ENCODE peak calls at places on chromosome 12, in nine cellular contexts. Q is cardiac muscle cell, H is ovary, M is adrenal gland, W is astrocyte of the cerebellum, F is MM.1S, G is transverse colon, Z is endothelial cell, V is uterus. I is an unnamed sample.

GRCh38 chr12:74620932-74621331 is 83.3 kb downstream of the ATXN7L3B start:
- DNase-seq in F (no peak), Q (no peak), Z (no peak), V (no peak), M (no peak), W (no peak), H (no peak), G (no peak), I (no peak)

GRCh38 chr12:53735-54095 is 12.9 kb upstream of the IQSEC3 start:
- DNase-seq in V (no peak), W (no peak), M (no peak), F (no peak), G (no peak), Z (no peak), Q (no peak), H (no peak), I (no peak)

GRCh38 chr12:79886917-79887519 is 47.9 kb downstream of the PPP1R12A start:
- DNase-seq in H (no peak), Z (no peak), F (peak), M (no peak), G (no peak), V (no peak), Q (no peak), W (peak), I (no peak)

GRCh38 chr12:46711756-46712155 is 114.0 kb downstream of the SLC38A4 start:
- DNase-seq in Q (no peak), V (no peak), Z (no peak), G (no peak), W (peak), F (no peak), H (no peak), M (no peak), I (peak)

GRCh38 chr12:23217158-23217557 is 592.2 kb downstream of the ETNK1 start:
- DNase-seq in F (no peak), H (no peak), W (no peak), V (no peak), M (no peak), Q (no peak), Z (no peak), G (no peak), I (no peak)

GRCh38 chr12:53459097-53459496 is 7.2 kb downstream of the PCBP2 start:
- DNase-seq in V (no peak), Z (no peak), Q (no peak), W (no peak), H (no peak), M (no peak), F (no peak), G (no peak), I (no peak)

GRCh38 chr12:28498850-28499249 is 308.6 kb downstream of the CCDC91 start:
- DNase-seq in Z (no peak), M (no peak), G (no peak), H (no peak), F (no peak), W (no peak), V (no peak), Q (no peak), I (no peak)

GRCh38 chr12:40312982-40313576 is 88.3 kb downstream of the LRRK2 start:
- DNase-seq in V (no peak), H (no peak), G (no peak), Z (no peak), F (peak), M (no peak), Q (peak), W (peak), I (peak)

GRCh38 chr12:117421987-117422386 is 60.6 kb upstream of the NOS1 start:
- DNase-seq in W (no peak), G (no peak), Z (no peak), Q (no peak), M (no peak), H (no peak), F (no peak), V (no peak), I (no peak)

DNA sequence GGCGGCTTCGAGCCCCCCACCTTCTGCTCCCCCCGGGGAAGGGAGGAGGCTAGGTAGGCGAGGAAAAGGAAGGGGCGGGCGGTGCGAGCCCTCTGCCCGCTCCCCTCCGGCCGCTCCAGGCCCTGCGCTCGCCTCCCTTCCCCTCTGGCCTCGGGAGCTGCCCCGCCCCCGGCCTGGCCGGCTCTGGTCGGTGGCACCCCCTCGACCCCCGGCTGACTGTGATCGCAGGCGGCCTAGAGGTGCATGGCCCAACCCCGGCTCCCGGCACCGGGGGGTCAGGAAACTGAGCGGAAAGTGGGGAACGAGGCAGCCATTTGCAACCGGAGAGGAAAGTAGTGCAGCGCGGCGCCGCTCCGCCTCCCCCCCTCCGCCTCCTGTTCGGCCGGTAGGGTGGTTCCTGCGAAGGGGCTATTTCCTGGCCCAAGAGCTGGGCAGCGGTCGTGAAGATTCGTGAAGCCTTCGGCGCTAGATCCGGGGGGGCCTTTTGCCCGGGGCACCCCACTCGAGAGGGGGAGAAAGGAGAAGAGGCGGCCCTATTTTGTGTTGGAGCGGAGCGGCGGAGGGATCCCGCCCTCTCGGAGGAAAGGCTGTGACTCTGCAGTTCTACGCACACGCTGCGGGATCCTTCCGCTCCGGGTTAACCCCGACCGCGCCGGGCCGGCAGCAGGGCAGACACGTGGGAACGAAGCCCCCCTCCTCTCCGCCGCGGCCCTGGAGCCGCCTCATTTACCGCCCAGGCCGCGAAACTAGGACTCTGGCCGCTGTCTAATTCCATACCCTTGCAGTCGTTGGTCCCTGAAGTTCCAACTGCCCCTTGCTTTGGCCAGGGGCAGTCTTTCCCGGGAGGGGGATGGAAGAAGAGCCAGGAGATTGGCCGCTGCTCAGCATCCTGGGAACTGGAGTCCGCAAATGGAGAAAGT is at the start of gene KMT2D:
- DNase-seq in W (peak), F (peak), G (peak), M (peak), Z (peak), V (peak), H (peak), Q (peak), I (peak)
- TF ChIP-seq CTCF in W (peak), F (peak), G (peak), M (no peak), Z (no peak), V (peak), H (peak), Q (peak), I (peak)

DNA sequence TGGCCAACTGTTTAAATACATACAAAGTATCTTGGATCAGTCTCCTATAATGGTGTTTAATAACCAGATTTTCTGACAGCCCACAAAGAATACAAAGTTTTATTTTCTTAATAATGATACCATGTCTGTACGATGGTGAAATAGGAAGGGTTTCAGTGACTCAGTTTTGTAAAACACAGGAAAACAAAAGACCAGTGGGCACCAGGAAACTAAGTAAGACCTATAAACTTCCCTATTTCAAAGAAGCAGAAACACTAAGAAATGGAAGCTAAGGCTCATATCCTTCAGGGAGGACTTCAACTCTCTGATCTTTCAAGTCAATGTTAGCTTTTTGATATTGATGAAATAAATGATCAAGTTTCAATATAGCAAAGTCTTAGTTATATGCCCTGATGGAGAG is 196.0 kb downstream of the DUSP6 start:
- DNase-seq in V (no peak), H (no peak), Q (no peak), Z (no peak), F (no peak), G (no peak), M (no peak), W (no peak), I (no peak)
- TF ChIP-seq CTCF in V (no peak), H (no peak), Q (no peak), Z (no peak), F (no peak), G (no peak), M (no peak), W (no peak), I (no peak)

GRCh38 chr12:125533434-125534029 is 468.3 kb downstream of the AACS start:
- DNase-seq in H (no peak), W (peak), Q (peak), Z (peak), V (no peak), M (no peak), F (no peak), G (peak), I (no peak)
- TF ChIP-seq CTCF in H (no peak), W (peak), Q (peak), Z (peak), V (peak), M (peak), F (peak), G (peak), I (peak)

GRCh38 chr12:124456652-124457152 is 110.7 kb downstream of the NCOR2 start:
- DNase-seq in G (peak), V (no peak), W (no peak), H (no peak), M (no peak), F (peak), Q (no peak), Z (peak), I (no peak)
- TF ChIP-seq CTCF in G (no peak), V (no peak), W (no peak), H (no peak), M (no peak), F (no peak), Q (no peak), Z (no peak), I (no peak)

GRCh38 chr12:118850244-118850825 is 131.0 kb upstream of the SRRM4 start:
- DNase-seq in F (no peak), G (peak), W (no peak), M (no peak), H (no peak), Q (no peak), V (no peak), Z (peak), I (no peak)
- TF ChIP-seq CTCF in F (peak), G (peak), W (peak), M (peak), H (no peak), Q (peak), V (no peak), Z (peak), I (peak)

DNA sequence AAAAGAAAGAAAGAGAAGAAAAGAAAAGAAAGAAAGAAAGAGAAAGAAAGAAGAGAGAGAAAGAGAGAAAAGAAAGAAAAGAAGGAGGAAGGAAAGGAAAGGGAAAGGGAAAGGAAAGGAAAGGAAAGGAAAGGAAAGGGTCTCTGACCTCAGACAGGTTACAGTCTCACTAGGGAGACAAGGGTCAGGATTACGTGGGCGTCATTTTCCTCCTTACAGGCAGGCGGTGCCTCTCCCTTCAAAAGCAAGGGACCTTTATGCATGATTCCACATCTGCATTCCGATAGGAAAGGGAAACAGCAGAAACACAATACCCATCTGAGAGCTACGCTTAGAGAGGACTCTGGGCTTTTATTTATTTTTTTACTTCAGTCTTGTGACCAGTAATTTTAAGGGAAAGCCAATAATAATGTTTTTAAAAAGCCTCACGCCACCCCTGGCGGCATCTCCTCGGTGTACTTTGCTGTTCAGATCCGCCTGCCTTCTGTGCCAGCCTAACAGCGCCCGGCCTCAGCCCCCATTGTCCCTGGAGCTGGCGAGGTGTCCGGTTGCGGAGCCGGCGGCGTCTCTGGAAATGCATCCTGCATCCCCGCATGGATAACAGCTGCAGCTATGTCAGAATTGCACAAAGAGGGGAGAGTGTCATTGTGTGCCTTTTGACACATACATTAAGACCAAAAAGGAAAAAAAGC is 882 bp upstream of the HIP1R start:
- DNase-seq in Z (peak), H (no peak), G (peak), F (no peak), Q (peak), W (no peak), M (peak), V (no peak), I (no peak)
- TF ChIP-seq CTCF in Z (no peak), H (peak), G (peak), F (peak), Q (no peak), W (peak), M (no peak), V (peak), I (no peak)

DNA sequence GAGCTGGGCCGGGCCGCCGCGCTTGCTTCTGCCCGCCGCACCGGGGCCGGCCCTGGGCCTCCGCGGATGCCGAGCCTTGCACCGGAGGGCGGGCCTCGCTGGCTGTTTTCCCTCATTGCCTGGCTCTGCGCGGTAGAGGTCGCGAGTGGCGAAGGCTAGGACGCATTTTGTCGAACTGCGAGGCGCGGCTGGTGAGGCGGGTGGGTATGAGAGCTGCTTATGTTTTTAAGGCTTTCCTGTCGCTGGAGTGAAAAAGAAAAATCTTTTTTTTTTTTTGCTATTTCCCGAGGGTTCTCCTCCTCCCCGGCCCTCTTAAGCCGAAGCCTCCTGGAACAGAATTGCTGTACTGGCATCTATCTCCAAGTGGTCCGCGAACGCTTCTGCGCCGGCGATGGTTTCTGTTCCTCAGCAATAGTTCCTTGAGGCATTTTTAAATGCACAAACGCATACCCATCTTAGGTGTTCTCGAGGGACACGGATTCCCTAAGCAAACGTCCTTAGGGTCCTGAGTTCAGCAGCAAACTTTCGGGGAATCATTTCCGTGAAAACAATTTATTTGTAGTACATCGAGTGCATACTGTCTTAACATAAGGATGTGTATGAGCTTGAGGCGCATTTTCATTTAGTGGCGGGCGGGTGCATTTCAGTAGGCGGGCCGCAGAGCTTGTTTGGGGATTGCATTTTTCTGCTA is 631 bp downstream of the RESF1 start:
- DNase-seq in W (peak), M (peak), F (peak), H (peak), Q (peak), G (peak), Z (peak), V (peak), I (peak)
- TF ChIP-seq CTCF in W (peak), M (no peak), F (no peak), H (no peak), Q (peak), G (no peak), Z (no peak), V (no peak), I (peak)

GRCh38 chr12:51245476-51246253 is 7.0 kb downstream of the DAZAP2 start:
- DNase-seq in Z (no peak), W (no peak), Q (no peak), V (no peak), H (no peak), G (no peak), F (no peak), M (no peak), I (no peak)

GRCh38 chr12:51247523-51248206 is 9.0 kb downstream of the DAZAP2 start:
- DNase-seq in Z (peak), W (no peak), F (no peak), V (no peak), Q (no peak), M (no peak), G (no peak), H (no peak), I (no peak)

GRCh38 chr12:51244269-51244668 is 5.6 kb downstream of the DAZAP2 start:
- DNase-seq in W (no peak), F (no peak), H (no peak), Q (no peak), G (no peak), Z (no peak), M (no peak), V (no peak), I (no peak)

GRCh38 chr12:51242896-51243295 is 4.3 kb downstream of the DAZAP2 start:
- DNase-seq in G (no peak), F (no peak), M (no peak), H (no peak), W (no peak), Z (no peak), Q (no peak), V (no peak), I (no peak)

GRCh38 chr12:51246254-51246853 is 7.7 kb downstream of the DAZAP2 start:
- DNase-seq in H (no peak), G (peak), W (no peak), F (no peak), Q (no peak), V (no peak), Z (peak), M (no peak), I (no peak)
- TF ChIP-seq CTCF in H (no peak), G (no peak), W (peak), F (no peak), Q (peak), V (no peak), Z (no peak), M (no peak), I (no peak)

DNA sequence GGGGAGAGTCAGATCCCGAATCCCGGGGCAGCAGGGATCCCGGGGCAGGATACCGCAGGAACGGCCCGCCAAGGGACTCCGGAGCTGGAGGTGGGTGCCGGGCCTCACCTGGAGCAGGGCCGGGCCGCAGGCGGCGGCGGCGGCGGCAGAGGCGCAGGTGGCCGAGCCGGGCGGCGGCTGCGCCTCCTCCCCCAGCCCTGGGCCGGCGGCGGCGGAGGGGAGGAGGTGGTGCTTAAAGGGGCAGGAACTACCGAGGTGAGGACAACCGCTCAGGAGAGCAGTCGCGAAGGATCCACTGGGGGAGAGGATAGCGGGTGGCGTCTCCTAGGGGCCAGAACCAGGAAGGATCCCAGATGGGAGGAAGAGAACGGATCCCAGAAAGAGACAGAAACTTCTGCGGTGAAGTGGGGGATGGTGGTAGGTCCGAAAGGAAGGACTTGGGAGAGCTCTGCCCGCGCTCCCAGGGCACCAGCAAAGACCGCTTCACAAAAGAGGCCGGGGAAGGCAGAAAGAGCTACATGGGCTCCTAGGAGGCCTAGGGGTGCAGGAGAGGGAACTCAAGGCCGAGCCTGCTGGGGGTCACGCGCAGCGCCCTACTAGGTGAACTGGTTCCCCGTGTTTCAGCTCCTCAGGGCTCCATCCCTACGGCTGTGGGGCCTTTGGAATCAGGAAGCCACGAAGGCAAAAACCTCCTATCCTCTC is 4.9 kb upstream of the BAZ2A start:
- DNase-seq in Z (peak), F (peak), W (peak), H (peak), V (peak), Q (peak), M (peak), G (peak), I (no peak)
- TF ChIP-seq CTCF in Z (no peak), F (peak), W (peak), H (peak), V (peak), Q (peak), M (peak), G (peak), I (peak)

GRCh38 chr12:102543494-102543893 is 63.1 kb upstream of the IGF1 start:
- DNase-seq in V (no peak), Z (no peak), Q (no peak), M (no peak), H (no peak), F (no peak), G (no peak), W (no peak), I (no peak)
- TF ChIP-seq CTCF in V (no peak), Z (peak), Q (peak), M (no peak), H (no peak), F (peak), G (no peak), W (no peak), I (no peak)

I was measured in AG09319.